ENCODE peak calls at places on chromosomes 12 and 14, in eight cellular contexts. K is stimulated activated CD8-positive, alpha-beta memory T cell treated with anti-CD3 and anti-CD28 coated beads, Interleukin-7, amount 100 ng/mL, for 1 hour; N is NCI-H226; M is left colon; Q is stimulated activated CD4-positive, alpha-beta T cell treated with anti-CD3 and anti-CD28 coated beads, Interleukin-2, amount 100 ng/mL, for 24 hours; U is psoas muscle; I is MM.1S; V is NCI-H2029 treated with DMSO at 0.1 percent for 48 hours. J is an unnamed sample.

GRCh38 chr14:99774526-99775307 is 18.5 kb upstream of the EML1 start:
- DNase-seq in K (no peak), N (no peak), M (peak; percentile 52), Q (no peak), U (no peak), I (no peak), V (no peak), J (no peak)

GRCh38 chr12:91685917-91686316 is 459.7 kb downstream of the BTG1 start:
- DNase-seq in K (no peak), N (peak; percentile 7), M (no peak), Q (no peak), U (no peak), I (no peak), V (no peak), J (no peak)

GRCh38 chr12:95918194-95918993 is 24.0 kb downstream of the CCDC38 start:
- DNase-seq in K (no peak), N (no peak), M (peak; percentile 10), Q (peak; percentile 27), U (no peak), I (peak; percentile 73), V (peak; percentile 65), J (peak; percentile 28)

GRCh38 chr12:64633186-64633939 is 23.1 kb downstream of the RASSF3 start:
- DNase-seq in K (no peak), N (no peak), M (no peak), Q (no peak), U (no peak), I (no peak), V (peak; percentile 71), J (no peak)

GRCh38 chr12:45668641-45669040 is 60.9 kb upstream of the ARID2 start:
- DNase-seq in K (no peak), N (no peak), M (no peak), Q (no peak), U (no peak), I (no peak), V (no peak), J (no peak)

GRCh38 chr14:94481468-94482131 is 5.6 kb upstream of the SERPINA9 start:
- DNase-seq in K (no peak), N (no peak), M (no peak), Q (no peak), U (no peak), I (no peak), V (no peak), J (no peak)

GRCh38 chr12:70925542-70925941 is 5.0 kb upstream of the PTPRR start:
- DNase-seq in K (no peak), N (no peak), M (no peak), Q (no peak), U (no peak), I (no peak), V (no peak), J (no peak)

GRCh38 chr12:124844411-124845397 is 19.0 kb downstream of the SCARB1 start:
- DNase-seq in K (no peak), N (no peak), M (no peak), Q (no peak), U (no peak), I (no peak), V (no peak), J (no peak)

GRCh38 chr12:125340791-125341190 is 275.6 kb downstream of the AACS start:
- DNase-seq in K (no peak), N (peak; percentile 31), M (peak; percentile 29), Q (no peak), U (no peak), I (no peak), V (peak; percentile 87), J (no peak)

GRCh38 chr12:6465467-6466183 is 4.9 kb downstream of the VAMP1 start:
- DNase-seq in K (no peak), N (peak; percentile 34), M (no peak), Q (no peak), U (no peak), I (peak; percentile 49), V (peak; percentile 66), J (no peak)

GRCh38 chr14:55123101-55123500 is 6.0 kb upstream of the LGALS3 start:
- DNase-seq in K (no peak), N (peak; percentile 74), M (no peak), Q (no peak), U (no peak), I (no peak), V (no peak), J (no peak)

GRCh38 chr14:71078481-71078880 is 171.2 kb downstream of the PCNX1 start:
- DNase-seq in K (no peak), N (no peak), M (no peak), Q (no peak), U (no peak), I (no peak), V (no peak), J (no peak)